ENCODE peak calls at places on chromosomes 11 and 22, in seven cellular contexts. One of them, this sample, is unnamed.

GRCh38 chr11:65488273-65489058 is 10.4 kb upstream of the MALAT1 start:
- DNase-seq in kidney tubule cell: peak; percentile 83
- DNase-seq in nephron progenitor cell: peak; percentile 30
- DNase-seq in fibroblast of the aortic adventitia: peak; percentile 76
- DNase-seq in GOT3: no peak
- DNase-seq in occipital lobe: no peak
- DNase-seq in cardiac septum: no peak
- DNase-seq in this sample: no peak

GRCh38 chr11:17385926-17386325 is 2.5 kb downstream of the KCNJ11 start:
- DNase-seq in occipital lobe: no peak
- DNase-seq in kidney tubule cell: no peak
- DNase-seq in nephron progenitor cell: no peak
- DNase-seq in GOT3: no peak
- DNase-seq in cardiac septum: no peak
- DNase-seq in fibroblast of the aortic adventitia: no peak
- DNase-seq in this sample: no peak

GRCh38 chr11:120563698-120564572 is 52.4 kb downstream of the GRIK4 start:
- DNase-seq in kidney tubule cell: no peak
- DNase-seq in nephron progenitor cell: peak; percentile 68
- DNase-seq in cardiac septum: no peak
- DNase-seq in fibroblast of the aortic adventitia: no peak
- DNase-seq in GOT3: no peak
- DNase-seq in occipital lobe: peak; percentile 74
- DNase-seq in this sample: peak; percentile 44

GRCh38 chr11:32005786-32006406 is 85.0 kb upstream of the RCN1 start:
- DNase-seq in fibroblast of the aortic adventitia: no peak
- DNase-seq in nephron progenitor cell: no peak
- DNase-seq in GOT3: no peak
- DNase-seq in kidney tubule cell: peak; percentile 72
- DNase-seq in occipital lobe: no peak
- DNase-seq in cardiac septum: no peak
- DNase-seq in this sample: no peak

GRCh38 chr11:132424433-132424832 is 1054.0 kb downstream of the NTM start:
- DNase-seq in GOT3: no peak
- DNase-seq in cardiac septum: no peak
- DNase-seq in fibroblast of the aortic adventitia: no peak
- DNase-seq in kidney tubule cell: no peak
- DNase-seq in nephron progenitor cell: no peak
- DNase-seq in occipital lobe: no peak
- DNase-seq in this sample: no peak

GRCh38 chr11:124302756-124303155 is 11.0 kb downstream of the OR8D1 start:
- DNase-seq in GOT3: no peak
- DNase-seq in occipital lobe: no peak
- DNase-seq in kidney tubule cell: no peak
- DNase-seq in cardiac septum: no peak
- DNase-seq in nephron progenitor cell: no peak
- DNase-seq in fibroblast of the aortic adventitia: peak; percentile 8
- DNase-seq in this sample: no peak

GRCh38 chr11:102457056-102457677 is 4.6 kb upstream of the TMEM123 start:
- DNase-seq in fibroblast of the aortic adventitia: no peak
- DNase-seq in nephron progenitor cell: no peak
- DNase-seq in occipital lobe: no peak
- DNase-seq in GOT3: no peak
- DNase-seq in kidney tubule cell: no peak
- DNase-seq in cardiac septum: no peak
- DNase-seq in this sample: no peak

GRCh38 chr22:41939981-41940852 is 6.7 kb downstream of the CENPM start:
- DNase-seq in occipital lobe: no peak
- DNase-seq in kidney tubule cell: no peak
- DNase-seq in nephron progenitor cell: no peak
- DNase-seq in fibroblast of the aortic adventitia: no peak
- DNase-seq in GOT3: no peak
- DNase-seq in cardiac septum: no peak
- DNase-seq in this sample: no peak

GRCh38 chr22:22823126-22823804 is 64.4 kb upstream of the IGLL5 start:
- DNase-seq in occipital lobe: no peak
- DNase-seq in nephron progenitor cell: no peak
- DNase-seq in cardiac septum: no peak
- DNase-seq in GOT3: no peak
- DNase-seq in kidney tubule cell: no peak
- DNase-seq in fibroblast of the aortic adventitia: no peak
- DNase-seq in this sample: no peak

GRCh38 chr22:39292561-39293074 is 26.8 kb downstream of the RPL3 start:
- DNase-seq in nephron progenitor cell: peak; percentile 68
- DNase-seq in fibroblast of the aortic adventitia: peak; percentile 93
- DNase-seq in cardiac septum: peak; percentile 95
- DNase-seq in kidney tubule cell: peak; percentile 100
- DNase-seq in GOT3: peak; percentile 32
- DNase-seq in occipital lobe: peak; percentile 68
- DNase-seq in this sample: no peak

GRCh38 chr11:92376146-92376599 is 151.6 kb downstream of the FAT3 start:
- DNase-seq in GOT3: no peak
- DNase-seq in cardiac septum: no peak
- DNase-seq in nephron progenitor cell: no peak
- DNase-seq in kidney tubule cell: peak; percentile 63
- DNase-seq in fibroblast of the aortic adventitia: no peak
- DNase-seq in occipital lobe: no peak
- DNase-seq in this sample: no peak

GRCh38 chr22:31337178-31337577 is 9.0 kb downstream of the PATZ1 start:
- DNase-seq in fibroblast of the aortic adventitia: no peak
- DNase-seq in kidney tubule cell: peak; percentile 86
- DNase-seq in GOT3: no peak
- DNase-seq in cardiac septum: no peak
- DNase-seq in nephron progenitor cell: no peak
- DNase-seq in occipital lobe: no peak
- DNase-seq in this sample: no peak

GRCh38 chr11:111417766-111418435 is 38.8 kb upstream of the POU2AF1 start:
- DNase-seq in occipital lobe: no peak
- DNase-seq in fibroblast of the aortic adventitia: peak; percentile 89
- DNase-seq in nephron progenitor cell: no peak
- DNase-seq in cardiac septum: no peak
- DNase-seq in kidney tubule cell: peak; percentile 81
- DNase-seq in GOT3: no peak
- DNase-seq in this sample: no peak

GRCh38 chr11:78364128-78364751 is 53.4 kb downstream of the GAB2 start:
- DNase-seq in kidney tubule cell: no peak
- DNase-seq in cardiac septum: no peak
- DNase-seq in nephron progenitor cell: no peak
- DNase-seq in GOT3: no peak
- DNase-seq in occipital lobe: no peak
- DNase-seq in fibroblast of the aortic adventitia: no peak
- DNase-seq in this sample: no peak

GRCh38 chr11:125940145-125940544 is 5.7 kb upstream of the VSIG10L2 start:
- DNase-seq in cardiac septum: no peak
- DNase-seq in occipital lobe: no peak
- DNase-seq in GOT3: no peak
- DNase-seq in kidney tubule cell: no peak
- DNase-seq in fibroblast of the aortic adventitia: no peak
- DNase-seq in nephron progenitor cell: no peak
- DNase-seq in this sample: no peak

GRCh38 chr11:78800089-78800690 is 225.5 kb upstream of the NARS2 start:
- DNase-seq in kidney tubule cell: no peak
- DNase-seq in nephron progenitor cell: no peak
- DNase-seq in occipital lobe: no peak
- DNase-seq in fibroblast of the aortic adventitia: peak; percentile 46
- DNase-seq in cardiac septum: no peak
- DNase-seq in GOT3: no peak
- DNase-seq in this sample: no peak